ENCODE peak calls at places on chromosomes 16 and 17, in eight cellular contexts. Q is AG10803; Y is posterior vena cava; O is left cardiac atrium; D is T-helper 2 cell; T is fibroblast of lung; L is stimulated activated CD8-positive, alpha-beta memory T cell treated with anti-CD3 and anti-CD28 coated beads, Interleukin-15, amount 100 ng/mL, for 48 hours; V is GM12892. J is an unnamed sample.

GRCh38 chr16:10678655-10679054 is 16.1 kb downstream of the TEKT5 start:
- DNase-seq in V (no peak), D (no peak), O (no peak), Y (peak), Q (no peak), T (no peak), L (no peak), J (no peak)

GRCh38 chr17:73316919-73317505 is 5.2 kb upstream of the CDC42EP4 start:
- DNase-seq in L (no peak), O (peak), V (no peak), Q (peak), D (no peak), T (peak), Y (no peak), J (no peak)

GRCh38 chr17:5630434-5630833 is 46.1 kb upstream of the NLRP1 start:
- DNase-seq in T (no peak), D (no peak), L (no peak), Y (no peak), O (no peak), V (no peak), Q (peak), J (no peak)

GRCh38 chr17:61695779-61696337 is 104.8 kb upstream of the NACA2 start:
- DNase-seq in D (no peak), Y (no peak), O (no peak), V (no peak), L (no peak), T (no peak), Q (no peak), J (no peak)

GRCh38 chr16:57892447-57893096 is 78.4 kb downstream of the CNGB1 start:
- DNase-seq in D (no peak), V (no peak), L (no peak), T (no peak), O (peak), Q (no peak), Y (peak), J (no peak)

GRCh38 chr16:31460582-31461002 is 1.3 kb downstream of the ARMC5 start:
- DNase-seq in T (peak), D (no peak), Q (peak), Y (peak), V (no peak), O (no peak), L (no peak), J (peak)

GRCh38 chr17:67615736-67616135 is 102.0 kb upstream of the NOL11 start:
- DNase-seq in V (no peak), Q (no peak), Y (no peak), T (no peak), O (no peak), D (no peak), L (no peak), J (no peak)

GRCh38 chr17:32833076-32833475 is 43.8 kb downstream of the MYO1D start:
- DNase-seq in Y (no peak), O (no peak), V (no peak), Q (no peak), D (no peak), T (no peak), L (no peak), J (no peak)

GRCh38 chr17:61862105-61862574 is 1.2 kb downstream of the BRIP1 start:
- DNase-seq in D (no peak), L (no peak), Q (peak), V (no peak), Y (no peak), O (no peak), T (peak), J (peak)

GRCh38 chr16:66549284-66550131 is at the start of gene TK2:
- DNase-seq in V (peak), D (peak), O (peak), L (peak), Y (peak), T (peak), Q (peak), J (peak)

GRCh38 chr17:46928472-46929261 is 5.7 kb downstream of the GOSR2 start:
- DNase-seq in O (no peak), D (no peak), Q (no peak), L (no peak), Y (no peak), V (no peak), T (no peak), J (no peak)

GRCh38 chr16:86158688-86159360 is 259.9 kb downstream of the IRF8 start:
- DNase-seq in L (no peak), Y (no peak), O (no peak), V (no peak), Q (peak), D (no peak), T (peak), J (peak)

GRCh38 chr16:58234831-58235595 is 37.1 kb upstream of the CSNK2A2 start:
- DNase-seq in Y (no peak), L (no peak), V (no peak), T (no peak), O (no peak), Q (no peak), D (no peak), J (no peak)

GRCh38 chr16:89094252-89094901 is 725 bp downstream of the ACSF3 start:
- DNase-seq in Y (no peak), D (no peak), L (no peak), V (no peak), T (peak), O (no peak), Q (no peak), J (no peak)

GRCh38 chr16:56588781-56589140 is 567 bp upstream of the MT3 start:
- DNase-seq in T (no peak), O (no peak), Q (no peak), L (no peak), D (no peak), V (no peak), Y (no peak), J (no peak)

GRCh38 chr17:82424001-82424862 is 5.8 kb upstream of the OGFOD3 start:
- DNase-seq in Y (no peak), L (peak), O (no peak), Q (peak), D (peak), V (no peak), T (peak), J (peak)

GRCh38 chr16:85369741-85370528 is 243.2 kb upstream of the GSE1 start:
- DNase-seq in Y (peak), O (peak), L (no peak), T (no peak), V (peak), D (peak), Q (peak), J (no peak)

GRCh38 chr16:66977341-66978113 is 10.9 kb upstream of the CES4A start:
- DNase-seq in D (peak), O (peak), Q (peak), Y (peak), L (peak), T (peak), V (peak), J (peak)

GRCh38 chr17:7334938-7335538 is 1.3 kb upstream of the ACAP1 start:
- DNase-seq in Y (no peak), D (no peak), O (no peak), L (no peak), V (no peak), Q (no peak), T (no peak), J (no peak)

GRCh38 chr16:69732101-69732500 is 5.7 kb upstream of the NQO1 start:
- DNase-seq in D (no peak), L (no peak), Q (no peak), Y (no peak), O (no peak), V (no peak), T (no peak), J (no peak)

GRCh38 chr17:68697850-68698313 is 96.7 kb upstream of the FAM20A start:
- DNase-seq in O (peak), D (no peak), L (no peak), Q (peak), T (peak), Y (no peak), V (no peak), J (peak)

GRCh38 chr16:20023190-20023589 is 50.5 kb downstream of the GPR139 start:
- DNase-seq in T (peak), Q (no peak), O (no peak), Y (no peak), D (no peak), L (no peak), V (no peak), J (no peak)

GRCh38 chr17:77391668-77392375 is 251.1 kb downstream of the SEC14L1 start:
- DNase-seq in V (no peak), Q (peak), O (peak), T (peak), D (no peak), Y (peak), L (no peak), J (peak)

GRCh38 chr17:62111562-62112180 is 46.6 kb upstream of the MED13 start:
- DNase-seq in T (no peak), O (no peak), Y (no peak), Q (no peak), L (no peak), D (no peak), V (no peak), J (no peak)

GRCh38 chr16:87581867-87582220 is 20.5 kb upstream of the JPH3 start:
- DNase-seq in T (peak), Q (peak), V (no peak), O (peak), D (no peak), L (no peak), Y (peak), J (peak)